ENCODE peak calls at places on chromosomes 3 and 15, in six cellular contexts. L is colonic mucosa, V is testis, Y is kidney epithelial cell, K is fibroblast of lung, C is breast epithelium. M is an unnamed sample. For H3K27me3, the result is how much of the 10 kb centered on the place peaks cover.

GRCh38 chr3:32484437-32484836 is 18.2 kb downstream of the CMTM6 start:
- DNase-seq in C (no peak), K (no peak), Y (no peak), V (no peak), L (no peak), M (no peak)

GRCh38 chr15:49044761-49045571 is 1.3 kb downstream of the SECISBP2L start:
- DNase-seq in L (no peak), C (no peak), Y (no peak), V (no peak), K (peak), M (no peak)

GRCh38 chr3:127053979-127054378 is 71.1 kb downstream of the PLXNA1 start:
- DNase-seq in C (no peak), L (no peak), K (no peak), Y (no peak), V (no peak), M (no peak)

GRCh38 chr3:18425641-18426403 is 683 bp upstream of the SATB1 start:
- DNase-seq in C (no peak), K (no peak), V (no peak), Y (no peak), L (peak), M (peak)

GRCh38 chr3:50268703-50269451 is at the start of gene SEMA3B:
- DNase-seq in C (peak), Y (peak), K (peak), L (peak), V (peak), M (no peak)

GRCh38 chr3:159604151-159604581 is 384.5 kb upstream of the IL12A start:
- DNase-seq in C (no peak), Y (peak), V (no peak), K (peak), L (no peak), M (no peak)

GRCh38 chr15:47675735-47676134 is 41.6 kb upstream of the SEMA6D start:
- DNase-seq in C (no peak), L (no peak), Y (no peak), V (no peak), K (no peak), M (no peak)

GRCh38 chr3:123267821-123268220 is 66.1 kb downstream of the SEC22A start:
- DNase-seq in V (no peak), C (no peak), K (no peak), L (no peak), Y (no peak), M (no peak)

GRCh38 chr3:171354706-171355582 is 105.3 kb downstream of the TNIK start:
- DNase-seq in Y (no peak), L (no peak), K (peak), V (no peak), C (no peak), M (no peak)

GRCh38 chr3:123884258-123884831 is at the start of gene MYLK:
- DNase-seq in L (peak), C (peak), Y (peak), K (peak), V (peak), M (peak)

GRCh38 chr3:152460936-152461335 is 192.2 kb downstream of the MBNL1 start:
- DNase-seq in K (no peak), C (peak), Y (no peak), L (peak), V (no peak), M (no peak)

GRCh38 chr15:40327338-40327917 is 3.9 kb downstream of the INAFM2 start:
- DNase-seq in C (no peak), L (no peak), Y (no peak), V (no peak), K (no peak), M (no peak)

GRCh38 chr15:90351479-90352108 is 490 bp upstream of the ZNF774 start:
- DNase-seq in Y (no peak), V (no peak), K (no peak), L (no peak), C (no peak), M (no peak)

GRCh38 chr3:132225664-132226063 is 91.5 kb upstream of the ACP3 start:
- DNase-seq in C (no peak), L (no peak), Y (peak), V (no peak), K (peak), M (no peak)

GRCh38 chr3:189936210-189936609 is 184.5 kb downstream of the P3H2 start:
- DNase-seq in C (no peak), V (no peak), L (no peak), K (no peak), Y (no peak), M (no peak)

GRCh38 chr3:195410546-195410945 is 32.3 kb downstream of the ACAP2 start:
- DNase-seq in Y (no peak), L (no peak), K (no peak), C (no peak), V (no peak), M (no peak)

GRCh38 chr3:73467211-73467610 is 157.5 kb downstream of the PDZRN3 start:
- DNase-seq in V (no peak), C (no peak), K (no peak), L (no peak), Y (no peak), M (no peak)

GRCh38 chr3:143001034-143001368 is 369 bp upstream of the U2SURP start:
- DNase-seq in Y (no peak), L (no peak), K (no peak), C (no peak), V (no peak), M (no peak)

GRCh38 chr15:40969363-40969762 is 16.1 kb downstream of the CHAC1 start:
- DNase-seq in L (no peak), V (no peak), C (no peak), Y (no peak), K (no peak), M (no peak)

GRCh38 chr3:142077859-142078500 is 71.4 kb downstream of the TFDP2 start:
- DNase-seq in V (no peak), C (no peak), K (no peak), Y (no peak), L (no peak), M (no peak)

GRCh38 chr3:131053021-131053420 is 26.3 kb downstream of the NEK11 start:
- DNase-seq in V (no peak), C (no peak), Y (no peak), K (no peak), L (no peak), M (no peak)

GRCh38 chr15:66993090-66993489 is 72.3 kb upstream of the SMAD3 start:
- DNase-seq in L (no peak), V (no peak), C (no peak), Y (no peak), K (no peak), M (no peak)

GRCh38 chr15:74768099-74768770 is 13.6 kb upstream of the CSK start:
- DNase-seq in K (no peak), C (no peak), V (no peak), Y (no peak), L (no peak), M (no peak)

GRCh38 chr3:153547984-153548383 is 386.0 kb downstream of the RAP2B start:
- DNase-seq in C (no peak), Y (no peak), K (no peak), L (no peak), V (no peak), M (no peak)

GRCh38 chr3:48588230-48588629 is 6.9 kb downstream of the COL7A1 start:
- DNase-seq in V (no peak), C (no peak), K (no peak), Y (no peak), L (no peak), M (no peak)

GRCh38 chr3:1348547-1348946 is 255.7 kb downstream of the CNTN6 start:
- DNase-seq in K (no peak), V (no peak), L (no peak), Y (no peak), C (no peak), M (no peak)

GRCh38 chr3:187640823-187641135 is 29.4 kb downstream of the SST start:
- DNase-seq in C (no peak), K (no peak), Y (no peak), L (no peak), V (no peak), M (no peak)

GRCh38 chr3:113174806-113175490 is 36.4 kb upstream of the BOC start:
- DNase-seq in L (no peak), Y (no peak), C (no peak), K (no peak), V (peak), M (no peak)

GRCh38 chr3:50245251-50245745 is 9.3 kb downstream of the GNAI2 start:
- DNase-seq in Y (no peak), V (no peak), L (no peak), K (peak), C (no peak), M (no peak)

GRCh38 chr15:33150516-33150915 is 44.0 kb downstream of the FMN1 start:
- DNase-seq in K (no peak), V (no peak), C (no peak), Y (peak), L (no peak), M (no peak)

GRCh38 chr15:64354683-64355558 is 1.1 kb downstream of the CSNK1G1 start:
- DNase-seq in C (no peak), K (no peak), V (peak), L (no peak), Y (no peak), M (no peak)

GRCh38 chr3:174438501-174439156 is 420.5 kb upstream of the NAALADL2 start:
- DNase-seq in L (no peak), C (no peak), V (no peak), Y (no peak), K (peak), M (no peak)

GRCh38 chr3:106372293-106372648 is 503.5 kb upstream of the CBLB start:
- DNase-seq in V (no peak), Y (no peak), C (no peak), K (no peak), L (no peak), M (no peak)

GRCh38 chr15:25863067-25863967 is at the start of gene ATP10A:
- DNase-seq in V (peak), L (no peak), C (no peak), Y (no peak), K (peak), M (no peak)

GRCh38 chr3:197793246-197793645 is 2.2 kb downstream of the LRCH3 start:
- DNase-seq in C (no peak), V (no peak), K (peak), Y (no peak), L (no peak), M (peak)

GRCh38 chr3:11568503-11569155 is 75.1 kb downstream of the VGLL4 start:
- DNase-seq in V (peak), K (peak), Y (peak), C (peak), L (no peak), M (no peak)

GRCh38 chr15:45221967-45222366 is 30.1 kb upstream of the SLC28A2 start:
- DNase-seq in Y (no peak), K (no peak), C (no peak), L (no peak), V (no peak), M (no peak)

GRCh38 chr3:21839592-21839991 is 88.6 kb upstream of the ZNF385D start:
- DNase-seq in L (no peak), V (peak), K (peak), C (no peak), Y (peak), M (no peak)

GRCh38 chr3:149609595-149609994 is 48.2 kb downstream of the WWTR1 start:
- DNase-seq in L (no peak), V (no peak), Y (no peak), K (no peak), C (no peak), M (peak)

GRCh38 chr3:149608987-149609386 is 48.8 kb downstream of the WWTR1 start:
- DNase-seq in C (no peak), Y (no peak), K (no peak), L (no peak), V (no peak), M (no peak)

GRCh38 chr3:149612456-149612855 is 45.4 kb downstream of the WWTR1 start:
- DNase-seq in L (no peak), C (no peak), V (no peak), Y (no peak), K (no peak), M (no peak)

GRCh38 chr3:149610351-149611105 is 47.3 kb downstream of the WWTR1 start:
- DNase-seq in Y (no peak), L (no peak), V (no peak), C (no peak), K (no peak), M (no peak)

DNA sequence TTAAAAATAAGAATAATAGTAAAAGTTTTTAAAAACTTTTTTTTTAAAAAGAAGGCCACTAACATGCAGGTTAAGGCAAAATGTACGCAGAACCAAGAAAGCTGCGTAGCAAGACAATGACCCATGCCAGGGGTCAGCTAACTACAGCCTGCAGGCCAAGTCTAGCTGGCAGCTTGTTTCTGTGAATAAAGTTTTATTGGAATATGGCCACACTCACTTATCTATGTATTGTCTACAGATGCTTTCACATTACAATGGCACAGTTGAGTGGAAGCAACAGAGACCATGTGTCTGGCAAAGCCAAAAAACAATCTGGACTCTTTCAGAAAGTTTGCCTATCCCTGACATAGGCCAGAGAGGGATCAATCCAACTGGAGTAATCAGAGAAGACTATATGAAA is 46.7 kb downstream of the WWTR1 start:
- DNase-seq in L (no peak), C (no peak), V (no peak), Y (no peak), K (no peak), M (no peak)
- H3K27me3 ChIP-seq in L (under half), C (under half), V (under half), Y (under half), K (under half), M (under half)

DNA sequence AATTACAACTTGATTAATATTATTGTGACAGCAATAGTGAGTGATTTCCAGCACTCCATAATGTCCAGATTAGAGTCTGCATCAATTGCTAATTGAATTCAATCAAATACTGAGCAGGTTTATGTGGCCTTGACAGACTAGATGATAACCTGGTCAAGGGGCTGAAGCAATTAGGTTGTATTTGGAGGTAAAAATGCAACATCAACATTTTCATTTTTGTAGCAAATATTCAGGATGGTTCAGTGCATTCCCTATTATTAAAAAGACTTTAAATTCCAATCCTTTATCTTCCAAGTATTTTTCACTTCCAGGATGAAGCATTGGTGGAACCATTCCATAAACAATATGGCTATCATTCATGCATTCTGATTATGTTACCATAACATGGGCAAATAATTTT is 120.4 kb downstream of the PLOD2 start:
- DNase-seq in Y (no peak), K (no peak), C (no peak), L (no peak), V (no peak), M (no peak)
- H3K27me3 ChIP-seq in Y (under half), K (under half), C (under half), L (under half), V (under half), M (under half)

GRCh38 chr15:44193651-44194396 is 1.2 kb downstream of the FRMD5 start:
- DNase-seq in Y (no peak), V (peak), C (no peak), L (peak), K (peak), M (no peak)

GRCh38 chr15:44199393-44199792 is 4.3 kb upstream of the FRMD5 start:
- DNase-seq in K (no peak), V (no peak), C (no peak), Y (no peak), L (no peak), M (no peak)

GRCh38 chr15:44194397-44195150 is 497 bp downstream of the FRMD5 start:
- DNase-seq in Y (no peak), L (peak), C (no peak), V (peak), K (peak), M (peak)

DNA sequence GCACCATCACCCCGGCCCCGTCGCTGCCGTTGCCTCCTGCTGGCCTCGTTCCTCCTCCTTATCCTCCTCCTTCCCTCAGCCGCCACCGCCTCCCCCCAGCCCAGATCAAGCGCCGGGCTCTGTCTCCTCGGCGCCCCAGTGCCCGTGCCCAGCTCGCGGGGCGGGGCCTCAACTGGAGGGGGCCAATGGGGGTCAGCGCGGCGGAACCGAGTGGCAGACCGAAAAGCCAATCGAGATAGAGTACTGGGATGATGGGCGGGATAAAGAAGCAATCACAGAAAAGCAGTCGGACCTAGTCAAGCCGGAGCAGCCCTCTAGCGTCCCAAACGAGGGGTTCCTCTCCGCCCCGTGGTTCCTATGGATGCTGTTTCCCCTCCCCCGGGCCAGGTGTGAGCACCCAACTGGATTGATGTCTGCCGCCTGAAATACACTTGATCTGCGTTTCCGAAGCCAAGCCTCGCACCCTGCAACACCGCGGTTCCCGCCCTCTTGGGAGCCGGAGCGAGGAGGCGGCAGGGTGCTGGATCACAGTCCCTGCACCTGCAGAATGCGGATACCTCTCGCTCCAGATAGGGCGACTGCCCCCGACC is at the start of gene FRMD5:
- DNase-seq in V (peak), K (peak), L (peak), C (peak), Y (peak), M (peak)
- H3K27me3 ChIP-seq in V (under half), K (under half), L (under half), C (under half), Y (under half), M (under half)

DNA sequence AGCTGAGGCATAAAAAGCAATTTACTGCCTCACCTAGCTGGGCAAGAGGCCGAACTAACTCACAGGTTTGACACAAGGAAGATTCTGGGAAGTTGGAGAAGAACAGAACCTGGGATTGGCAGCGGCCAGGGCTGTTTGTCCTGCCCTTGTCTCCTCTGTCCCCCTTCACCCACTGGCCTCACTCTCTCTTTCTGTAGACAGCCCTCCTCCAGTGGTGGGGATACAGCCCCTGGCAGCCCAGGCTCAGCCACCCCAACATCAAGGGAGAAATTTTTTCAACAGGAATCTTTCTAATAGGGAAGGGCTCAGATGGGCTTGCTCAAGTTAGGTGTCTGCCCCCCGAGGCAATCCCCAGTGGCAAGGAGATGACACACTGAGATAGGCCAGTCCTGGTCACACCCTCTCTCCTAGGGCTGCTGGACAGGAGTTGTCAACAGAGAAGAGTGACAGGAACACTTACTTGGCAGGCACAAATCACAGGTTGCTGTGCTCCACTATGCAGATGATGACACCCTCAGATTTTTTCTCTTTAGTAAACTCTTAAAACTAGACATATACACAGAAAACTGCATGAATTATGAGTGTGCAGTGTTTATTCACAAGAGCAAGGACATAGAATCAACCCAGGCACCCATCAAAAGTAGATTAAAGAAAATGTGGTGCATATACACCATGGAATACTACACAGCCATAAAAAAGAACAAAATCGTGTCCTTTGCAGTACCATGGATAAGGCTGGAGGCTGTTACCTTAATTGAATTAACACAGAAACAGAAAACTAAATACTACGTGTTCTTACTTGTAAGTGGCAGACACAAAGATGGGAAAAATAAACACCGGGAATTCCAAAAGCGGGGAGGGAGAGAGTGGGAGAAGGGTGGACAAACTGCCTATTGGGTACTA is 36.4 kb downstream of the PLA2G4D start:
- DNase-seq in Y (no peak), C (peak), K (no peak), V (peak), L (peak), M (no peak)
- H3K27me3 ChIP-seq in Y (under half), C (under half), K (under half), V (under half), L (under half), M (under half)